ENCODE peak calls at places on chromosomes 12 and 14, in seven cellular contexts. U is uterus, B is lung, C is cardiac muscle cell, W is psoas muscle, T is DND-41, J is PC-3. F is an unnamed sample.

GRCh38 chr14:23613242-23614070 is 22.7 kb upstream of the DHRS2 start:
- DNase-seq in T (no peak), J (no peak), W (no peak), B (no peak), U (no peak), C (no peak), F (no peak)

GRCh38 chr12:13377698-13378097 is 181.2 kb downstream of the EMP1 start:
- DNase-seq in B (no peak), C (no peak), U (no peak), T (no peak), J (no peak), W (no peak), F (no peak)

GRCh38 chr12:19223018-19223417 is 93.5 kb downstream of the PLEKHA5 start:
- DNase-seq in J (peak), B (no peak), T (no peak), C (no peak), U (no peak), W (no peak), F (no peak)

GRCh38 chr12:132327351-132328171 is 1.8 kb downstream of the GALNT9 start:
- DNase-seq in U (peak), C (peak), J (peak), W (peak), B (peak), T (peak), F (no peak)

GRCh38 chr12:38669530-38669929 is 235.9 kb downstream of the CPNE8 start:
- DNase-seq in W (no peak), J (no peak), T (no peak), U (no peak), B (no peak), C (peak), F (no peak)

GRCh38 chr12:79020106-79020505 is 155.5 kb downstream of the SYT1 start:
- DNase-seq in U (no peak), J (peak), B (no peak), C (no peak), W (no peak), T (no peak), F (no peak)

GRCh38 chr12:122870867-122871664 is 24.9 kb downstream of the VPS37B start:
- DNase-seq in W (no peak), U (peak), B (no peak), T (no peak), C (peak), J (no peak), F (no peak)

GRCh38 chr14:26966942-26967341 is 369.1 kb upstream of the NOVA1 start:
- DNase-seq in W (peak), J (peak), T (no peak), B (no peak), U (peak), C (peak), F (no peak)

GRCh38 chr14:57869530-57870088 is 3.7 kb upstream of the SLC35F4 start:
- DNase-seq in T (no peak), W (no peak), J (no peak), B (no peak), C (no peak), U (no peak), F (no peak)

GRCh38 chr12:81668475-81668874 is 90.7 kb downstream of the PPFIA2 start:
- DNase-seq in U (no peak), T (no peak), C (peak), J (peak), W (no peak), B (no peak), F (no peak)

GRCh38 chr12:104701756-104702155 is 245.0 kb downstream of the CHST11 start:
- DNase-seq in W (no peak), U (no peak), B (no peak), J (no peak), C (no peak), T (no peak), F (no peak)

GRCh38 chr12:107356266-107356936 is 263.1 kb upstream of the CRY1 start:
- DNase-seq in T (no peak), J (peak), U (no peak), C (peak), B (no peak), W (no peak), F (no peak)

GRCh38 chr12:43501705-43502104 is 50.3 kb downstream of the ADAMTS20 start:
- DNase-seq in T (no peak), W (no peak), U (no peak), J (peak), C (peak), B (no peak), F (no peak)

GRCh38 chr14:24060443-24060842 is 8.6 kb downstream of the CARMIL3 start:
- DNase-seq in C (no peak), W (no peak), U (no peak), B (no peak), T (no peak), J (no peak), F (no peak)

GRCh38 chr14:93965968-93966474 is 10.3 kb downstream of the ASB2 start:
- DNase-seq in B (no peak), T (no peak), U (no peak), C (no peak), W (no peak), J (no peak), F (no peak)

GRCh38 chr14:68137704-68138619 is 318.4 kb downstream of the RAD51B start:
- DNase-seq in C (peak), J (peak), T (peak), W (peak), U (peak), B (peak), F (no peak)

GRCh38 chr12:121536929-121537813 is 43.7 kb downstream of the KDM2B start:
- DNase-seq in U (peak), W (peak), J (peak), B (peak), C (peak), T (no peak), F (peak)

GRCh38 chr12:112013601-112014402 is 576 bp downstream of the ERP29 start:
- DNase-seq in W (peak), B (peak), J (peak), T (peak), C (peak), U (peak), F (peak)

GRCh38 chr14:20802341-20803084 is at the start of gene RNASE1:
- DNase-seq in J (peak), T (no peak), W (no peak), B (peak), C (peak), U (no peak), F (no peak)

GRCh38 chr12:27534060-27534764 is 10.2 kb downstream of the PPFIBP1 start:
- DNase-seq in B (no peak), W (no peak), T (peak), C (no peak), U (no peak), J (no peak), F (peak)

GRCh38 chr12:106084048-106084671 is 54.6 kb downstream of the NUAK1 start:
- DNase-seq in J (peak), T (no peak), C (peak), U (no peak), B (no peak), W (no peak), F (no peak)

GRCh38 chr12:29428630-29429029 is 47.7 kb upstream of the ERGIC2 start:
- DNase-seq in W (no peak), B (no peak), C (peak), T (no peak), U (no peak), J (peak), F (no peak)

GRCh38 chr12:65825573-65826512 is 1.6 kb downstream of the HMGA2 start:
- DNase-seq in C (peak), W (no peak), J (peak), B (no peak), U (peak), T (no peak), F (no peak)

GRCh38 chr12:80178846-80179245 is 79.5 kb downstream of the OTOGL start:
- DNase-seq in C (no peak), B (no peak), U (no peak), T (no peak), W (no peak), J (no peak), F (no peak)

GRCh38 chr14:62692490-62693106 is 352.7 kb downstream of the KCNH5 start:
- DNase-seq in B (no peak), W (no peak), J (no peak), C (peak), U (no peak), T (no peak), F (no peak)

GRCh38 chr12:2842948-2843347 is 8.1 kb upstream of the NRIP2 start:
- DNase-seq in T (no peak), U (no peak), B (no peak), J (no peak), W (no peak), C (no peak), F (no peak)

GRCh38 chr12:68317047-68317667 is 15.0 kb downstream of the MDM1 start:
- DNase-seq in J (peak), T (peak), C (peak), B (no peak), U (peak), W (no peak), F (peak)

GRCh38 chr12:10901427-10901826 is 7.9 kb downstream of the TAS2R13 start:
- DNase-seq in C (peak), W (no peak), J (peak), B (no peak), T (no peak), U (no peak), F (no peak)

GRCh38 chr12:65500121-65500846 is 221.8 kb downstream of the MSRB3 start:
- DNase-seq in J (peak), T (no peak), U (no peak), B (no peak), C (peak), W (no peak), F (no peak)

GRCh38 chr12:47383942-47384341 is 304.2 kb upstream of the AMIGO2 start:
- DNase-seq in B (no peak), W (no peak), U (no peak), C (peak), J (peak), T (no peak), F (no peak)

GRCh38 chr12:39102474-39103209 is 197.3 kb upstream of the CPNE8 start:
- DNase-seq in C (peak), J (peak), U (no peak), T (no peak), W (no peak), B (no peak), F (no peak)

GRCh38 chr12:93111791-93112208 is 182.7 kb upstream of the EEA1 start:
- DNase-seq in B (no peak), C (no peak), T (no peak), J (no peak), U (no peak), W (no peak), F (no peak)

GRCh38 chr12:62603061-62603810 is 136.6 kb downstream of the MON2 start:
- DNase-seq in T (peak), J (peak), C (peak), U (peak), B (peak), W (peak), F (peak)

GRCh38 chr12:106907411-106907810 is 48.3 kb upstream of the TMEM263 start:
- DNase-seq in B (no peak), C (no peak), T (no peak), J (no peak), U (no peak), W (no peak), F (no peak)

GRCh38 chr12:29148065-29148957 is 767 bp upstream of the FAR2 start:
- DNase-seq in W (peak), C (peak), T (peak), B (peak), J (peak), U (peak), F (no peak)

GRCh38 chr14:81427348-81428058 is 27.4 kb upstream of the STON2 start:
- DNase-seq in T (no peak), W (peak), B (no peak), U (no peak), C (no peak), J (peak), F (no peak)

GRCh38 chr12:481422-481821 is 21.7 kb downstream of the B4GALNT3 start:
- DNase-seq in U (peak), B (no peak), T (no peak), C (peak), W (peak), J (no peak), F (no peak)

GRCh38 chr12:53223391-53224267 is 8.4 kb downstream of the RARG start:
- DNase-seq in C (peak), B (no peak), T (peak), U (peak), W (peak), J (no peak), F (no peak)

GRCh38 chr12:71872999-71873398 is 33.4 kb downstream of the TBC1D15 start:
- DNase-seq in J (no peak), U (no peak), W (no peak), B (no peak), C (no peak), T (no peak), F (no peak)
- H3K27ac ChIP-seq in J (no peak), U (no peak), W (peak), B (no peak), C (no peak), T (no peak), F (no peak)

DNA sequence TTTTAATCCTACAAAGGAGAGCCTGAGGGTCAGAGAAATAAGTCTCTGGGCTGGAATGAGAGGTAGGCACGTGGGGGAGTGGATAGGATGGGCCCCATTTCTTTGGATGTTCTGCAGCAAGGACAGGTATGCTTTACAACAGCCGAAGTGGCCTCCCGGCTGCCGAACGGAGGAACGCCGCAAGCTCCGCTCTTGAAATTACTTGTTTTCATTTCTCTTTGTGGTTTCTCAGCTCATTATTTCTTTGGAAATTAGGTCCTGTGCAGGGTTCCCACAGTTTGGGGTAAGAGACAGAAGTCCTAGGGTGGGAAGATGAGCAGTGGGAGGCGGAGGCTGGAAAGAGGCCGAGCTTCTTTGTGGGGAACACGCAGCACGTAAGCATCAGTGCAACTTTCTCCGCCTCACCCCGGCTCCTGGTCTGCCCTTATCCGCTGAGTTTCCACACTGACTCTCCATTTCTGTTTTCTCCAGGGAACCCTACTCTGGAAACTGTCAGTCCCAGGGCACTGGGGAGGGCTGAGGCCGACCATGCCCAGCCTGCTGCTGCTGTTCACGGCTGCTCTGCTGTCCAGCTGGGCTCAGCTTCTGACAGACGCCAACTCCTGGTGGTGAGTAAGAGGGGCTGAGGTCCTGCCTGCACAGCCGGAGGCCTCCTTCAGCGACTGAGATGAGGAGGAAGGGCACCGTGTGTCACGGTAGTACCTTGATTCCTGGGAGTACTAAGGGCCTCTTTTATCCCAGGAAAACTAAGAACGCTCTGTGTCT is 2.0 kb downstream of the WNT5B start:
- DNase-seq in T (no peak), C (peak), W (peak), J (no peak), B (no peak), U (no peak), F (no peak)
- H3K27ac ChIP-seq in T (no peak), C (no peak), W (no peak), J (no peak), B (no peak), U (no peak), F (no peak)

DNA sequence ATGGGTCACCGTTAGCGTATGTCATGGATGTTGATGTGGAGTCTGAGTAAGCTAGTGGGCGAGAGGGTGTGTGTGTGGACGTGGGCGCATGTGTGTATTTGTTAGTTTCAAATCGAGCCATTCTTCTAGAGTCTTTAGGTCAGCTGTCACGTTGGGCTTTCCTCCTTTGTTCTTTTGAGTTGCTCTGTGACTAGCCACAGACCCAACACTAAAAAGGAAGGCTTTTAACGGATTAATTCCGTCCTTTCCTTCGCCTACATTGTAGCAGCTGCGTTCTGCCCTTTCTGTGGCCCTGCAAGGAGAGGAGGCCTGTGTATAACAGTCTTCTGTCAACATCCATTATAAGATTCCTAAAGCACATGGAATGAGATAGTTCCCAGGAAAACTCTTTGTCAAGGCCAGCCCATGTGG is 117.2 kb upstream of the DNM1L start:
- DNase-seq in W (no peak), T (no peak), U (no peak), C (no peak), J (no peak), B (no peak), F (no peak)
- H3K27ac ChIP-seq in W (peak), T (no peak), U (no peak), C (peak), J (no peak), B (peak), F (no peak)

DNA sequence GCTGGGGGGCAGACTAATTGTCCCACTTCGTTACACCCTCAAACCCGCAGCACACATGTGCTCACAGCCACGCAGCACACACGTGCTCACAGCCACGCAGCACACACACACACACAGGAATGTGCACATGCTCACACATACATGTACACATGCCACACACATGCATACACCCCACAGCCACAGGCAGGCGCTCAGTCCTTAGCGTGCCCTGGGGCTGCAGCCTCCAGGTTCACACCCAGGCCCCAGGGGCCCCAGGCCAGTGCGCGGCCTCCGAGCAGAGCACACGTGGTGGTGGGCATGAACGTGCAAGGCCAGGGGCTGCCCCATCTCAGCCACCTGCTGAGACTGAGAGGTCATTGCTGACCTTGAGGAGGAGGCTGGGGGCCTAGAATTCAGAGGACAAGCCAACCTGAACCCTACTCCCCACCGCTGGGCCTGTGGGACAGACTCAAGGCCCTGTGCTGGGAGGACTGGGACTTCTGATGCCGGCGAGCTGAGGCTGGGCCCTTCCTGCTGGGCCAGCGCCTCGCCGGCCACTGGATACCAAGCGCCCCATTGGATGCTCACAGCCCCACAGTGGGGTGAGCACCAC is 15.7 kb downstream of the TRMT61A start:
- DNase-seq in C (no peak), U (no peak), B (no peak), W (no peak), T (no peak), J (no peak), F (no peak)
- H3K27ac ChIP-seq in C (no peak), U (peak), B (no peak), W (no peak), T (no peak), J (no peak), F (no peak)

F was measured in CD8-positive, alpha-beta memory T cell.